ENCODE peak calls at places on chromosomes 4 and X, in ten cellular contexts. One of them, this sample, is unnamed.

GRCh38 chr4:89799071-89799470 is 37.9 kb downstream of the SNCA start:
- DNase-seq in fibroblast of lung: peak
- DNase-seq in kidney: no peak
- DNase-seq in uterus: no peak
- DNase-seq in psoas muscle: no peak
- DNase-seq in lower leg skin: no peak
- DNase-seq in OCI-LY7: no peak
- DNase-seq in AG09309: no peak
- DNase-seq in choroid plexus epithelial cell: no peak
- DNase-seq in suprapubic skin: no peak
- DNase-seq in this sample: no peak

GRCh38 chrX:98029861-98030260 is 1146.2 kb downstream of the RPA4 start:
- DNase-seq in OCI-LY7: no peak
- DNase-seq in choroid plexus epithelial cell: no peak
- DNase-seq in uterus: no peak
- DNase-seq in lower leg skin: no peak
- DNase-seq in AG09309: no peak
- DNase-seq in fibroblast of lung: no peak
- DNase-seq in suprapubic skin: peak
- DNase-seq in kidney: peak
- DNase-seq in psoas muscle: no peak
- DNase-seq in this sample: no peak

GRCh38 chrX:7108995-7109634 is 38.4 kb upstream of the STS start:
- DNase-seq in kidney: no peak
- DNase-seq in fibroblast of lung: peak
- DNase-seq in choroid plexus epithelial cell: no peak
- DNase-seq in psoas muscle: no peak
- DNase-seq in uterus: no peak
- DNase-seq in AG09309: no peak
- DNase-seq in OCI-LY7: peak
- DNase-seq in suprapubic skin: no peak
- DNase-seq in lower leg skin: no peak
- DNase-seq in this sample: no peak

GRCh38 chr4:7007142-7007907 is 35.8 kb upstream of the TADA2B start:
- DNase-seq in suprapubic skin: no peak
- DNase-seq in AG09309: no peak
- DNase-seq in choroid plexus epithelial cell: no peak
- DNase-seq in fibroblast of lung: no peak
- DNase-seq in psoas muscle: no peak
- DNase-seq in OCI-LY7: no peak
- DNase-seq in kidney: peak
- DNase-seq in lower leg skin: no peak
- DNase-seq in uterus: no peak
- DNase-seq in this sample: no peak

GRCh38 chr4:41381384-41381783 is 124.7 kb downstream of the UCHL1 start:
- DNase-seq in kidney: no peak
- DNase-seq in psoas muscle: no peak
- DNase-seq in fibroblast of lung: no peak
- DNase-seq in AG09309: no peak
- DNase-seq in uterus: no peak
- DNase-seq in lower leg skin: no peak
- DNase-seq in OCI-LY7: no peak
- DNase-seq in suprapubic skin: no peak
- DNase-seq in choroid plexus epithelial cell: no peak
- DNase-seq in this sample: no peak

GRCh38 chrX:13357925-13358324 is 38.1 kb upstream of the ATXN3L start:
- DNase-seq in psoas muscle: no peak
- DNase-seq in uterus: no peak
- DNase-seq in choroid plexus epithelial cell: peak
- DNase-seq in OCI-LY7: no peak
- DNase-seq in suprapubic skin: no peak
- DNase-seq in kidney: no peak
- DNase-seq in lower leg skin: peak
- DNase-seq in AG09309: no peak
- DNase-seq in fibroblast of lung: peak
- DNase-seq in this sample: no peak

GRCh38 chr4:1367230-1367935 is 20.4 kb downstream of the UVSSA start:
- DNase-seq in suprapubic skin: peak
- DNase-seq in OCI-LY7: no peak
- DNase-seq in uterus: no peak
- DNase-seq in lower leg skin: no peak
- DNase-seq in fibroblast of lung: no peak
- DNase-seq in choroid plexus epithelial cell: no peak
- DNase-seq in AG09309: no peak
- DNase-seq in psoas muscle: no peak
- DNase-seq in kidney: peak
- DNase-seq in this sample: peak

GRCh38 chrX:39152106-39152649 is 350.9 kb downstream of the MID1IP1 start:
- DNase-seq in lower leg skin: no peak
- DNase-seq in fibroblast of lung: no peak
- DNase-seq in uterus: no peak
- DNase-seq in choroid plexus epithelial cell: peak
- DNase-seq in AG09309: no peak
- DNase-seq in suprapubic skin: peak
- DNase-seq in psoas muscle: peak
- DNase-seq in kidney: no peak
- DNase-seq in OCI-LY7: peak
- DNase-seq in this sample: peak

GRCh38 chr4:75702919-75703411 is 21.4 kb upstream of the USO1 start:
- DNase-seq in uterus: no peak
- DNase-seq in choroid plexus epithelial cell: no peak
- DNase-seq in lower leg skin: no peak
- DNase-seq in OCI-LY7: no peak
- DNase-seq in suprapubic skin: no peak
- DNase-seq in psoas muscle: no peak
- DNase-seq in fibroblast of lung: no peak
- DNase-seq in kidney: no peak
- DNase-seq in AG09309: no peak
- DNase-seq in this sample: no peak

GRCh38 chr4:93670434-93670833 is 158.1 kb upstream of the ATOH1 start:
- DNase-seq in choroid plexus epithelial cell: no peak
- DNase-seq in kidney: no peak
- DNase-seq in uterus: no peak
- DNase-seq in AG09309: no peak
- DNase-seq in psoas muscle: no peak
- DNase-seq in suprapubic skin: no peak
- DNase-seq in lower leg skin: no peak
- DNase-seq in fibroblast of lung: no peak
- DNase-seq in OCI-LY7: no peak
- DNase-seq in this sample: no peak
- TF ChIP-seq CTCF in choroid plexus epithelial cell: no peak
- TF ChIP-seq CTCF in kidney: no peak
- TF ChIP-seq CTCF in uterus: no peak
- TF ChIP-seq CTCF in AG09309: no peak
- TF ChIP-seq CTCF in psoas muscle: no peak
- TF ChIP-seq CTCF in suprapubic skin: no peak
- TF ChIP-seq CTCF in lower leg skin: no peak
- TF ChIP-seq CTCF in fibroblast of lung: no peak
- TF ChIP-seq CTCF in OCI-LY7: no peak
- TF ChIP-seq CTCF in this sample: no peak

DNA sequence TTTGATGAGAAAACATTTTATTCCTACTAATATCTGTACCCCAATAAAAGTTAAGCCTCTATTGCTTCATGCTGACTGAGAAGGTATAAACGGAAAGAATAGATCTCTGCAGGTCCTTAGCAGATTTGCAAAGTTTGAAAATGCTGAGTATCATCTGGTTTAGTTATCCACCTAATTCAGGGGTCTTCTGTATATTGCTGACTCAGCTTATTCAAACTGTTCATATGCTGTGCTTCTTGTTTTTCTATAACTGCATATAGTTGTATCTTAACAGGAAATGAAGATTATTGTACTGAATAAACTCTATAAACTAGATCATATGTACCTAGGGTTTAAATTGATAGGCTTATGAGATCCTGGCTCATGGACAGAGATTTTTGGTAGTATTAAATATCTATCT is 23.7 kb downstream of the ZNF330 start:
- DNase-seq in fibroblast of lung: no peak
- DNase-seq in uterus: no peak
- DNase-seq in AG09309: no peak
- DNase-seq in lower leg skin: no peak
- DNase-seq in suprapubic skin: no peak
- DNase-seq in OCI-LY7: no peak
- DNase-seq in kidney: no peak
- DNase-seq in psoas muscle: no peak
- DNase-seq in choroid plexus epithelial cell: no peak
- DNase-seq in this sample: no peak
- TF ChIP-seq CTCF in fibroblast of lung: no peak
- TF ChIP-seq CTCF in uterus: no peak
- TF ChIP-seq CTCF in AG09309: no peak
- TF ChIP-seq CTCF in lower leg skin: no peak
- TF ChIP-seq CTCF in suprapubic skin: no peak
- TF ChIP-seq CTCF in OCI-LY7: no peak
- TF ChIP-seq CTCF in kidney: no peak
- TF ChIP-seq CTCF in psoas muscle: no peak
- TF ChIP-seq CTCF in choroid plexus epithelial cell: no peak
- TF ChIP-seq CTCF in this sample: no peak

GRCh38 chr4:105666693-105667092 is 41.8 kb downstream of the INTS12 start:
- DNase-seq in OCI-LY7: peak
- DNase-seq in kidney: no peak
- DNase-seq in AG09309: no peak
- DNase-seq in fibroblast of lung: peak
- DNase-seq in lower leg skin: no peak
- DNase-seq in psoas muscle: no peak
- DNase-seq in uterus: no peak
- DNase-seq in suprapubic skin: no peak
- DNase-seq in choroid plexus epithelial cell: peak
- DNase-seq in this sample: no peak
- TF ChIP-seq CTCF in OCI-LY7: peak
- TF ChIP-seq CTCF in kidney: peak
- TF ChIP-seq CTCF in AG09309: no peak
- TF ChIP-seq CTCF in fibroblast of lung: peak
- TF ChIP-seq CTCF in lower leg skin: no peak
- TF ChIP-seq CTCF in psoas muscle: peak
- TF ChIP-seq CTCF in uterus: peak
- TF ChIP-seq CTCF in suprapubic skin: no peak
- TF ChIP-seq CTCF in choroid plexus epithelial cell: peak
- TF ChIP-seq CTCF in this sample: peak

GRCh38 chrX:23937100-23937499 is 29.3 kb downstream of the CXorf58 start:
- DNase-seq in AG09309: no peak
- DNase-seq in suprapubic skin: no peak
- DNase-seq in kidney: no peak
- DNase-seq in OCI-LY7: no peak
- DNase-seq in psoas muscle: no peak
- DNase-seq in uterus: no peak
- DNase-seq in fibroblast of lung: no peak
- DNase-seq in choroid plexus epithelial cell: peak
- DNase-seq in lower leg skin: no peak
- DNase-seq in this sample: no peak
- TF ChIP-seq CTCF in AG09309: no peak
- TF ChIP-seq CTCF in suprapubic skin: no peak
- TF ChIP-seq CTCF in kidney: no peak
- TF ChIP-seq CTCF in OCI-LY7: no peak
- TF ChIP-seq CTCF in psoas muscle: no peak
- TF ChIP-seq CTCF in uterus: no peak
- TF ChIP-seq CTCF in fibroblast of lung: no peak
- TF ChIP-seq CTCF in choroid plexus epithelial cell: no peak
- TF ChIP-seq CTCF in lower leg skin: no peak
- TF ChIP-seq CTCF in this sample: no peak

GRCh38 chr4:5962416-5962815 is 55.8 kb downstream of the C4orf50 start:
- DNase-seq in kidney: no peak
- DNase-seq in psoas muscle: no peak
- DNase-seq in uterus: no peak
- DNase-seq in fibroblast of lung: no peak
- DNase-seq in suprapubic skin: peak
- DNase-seq in choroid plexus epithelial cell: no peak
- DNase-seq in OCI-LY7: no peak
- DNase-seq in AG09309: no peak
- DNase-seq in lower leg skin: no peak
- DNase-seq in this sample: no peak
- TF ChIP-seq CTCF in kidney: no peak
- TF ChIP-seq CTCF in psoas muscle: no peak
- TF ChIP-seq CTCF in uterus: no peak
- TF ChIP-seq CTCF in fibroblast of lung: no peak
- TF ChIP-seq CTCF in suprapubic skin: no peak
- TF ChIP-seq CTCF in choroid plexus epithelial cell: no peak
- TF ChIP-seq CTCF in OCI-LY7: no peak
- TF ChIP-seq CTCF in AG09309: no peak
- TF ChIP-seq CTCF in lower leg skin: no peak
- TF ChIP-seq CTCF in this sample: no peak

GRCh38 chr4:159258889-159259560 is 156.1 kb downstream of the RAPGEF2 start:
- DNase-seq in choroid plexus epithelial cell: no peak
- DNase-seq in kidney: no peak
- DNase-seq in suprapubic skin: no peak
- DNase-seq in fibroblast of lung: no peak
- DNase-seq in AG09309: no peak
- DNase-seq in uterus: no peak
- DNase-seq in lower leg skin: no peak
- DNase-seq in psoas muscle: no peak
- DNase-seq in OCI-LY7: no peak
- DNase-seq in this sample: no peak

GRCh38 chr4:159250751-159251325 is 148.0 kb downstream of the RAPGEF2 start:
- DNase-seq in lower leg skin: no peak
- DNase-seq in fibroblast of lung: no peak
- DNase-seq in OCI-LY7: no peak
- DNase-seq in choroid plexus epithelial cell: no peak
- DNase-seq in suprapubic skin: no peak
- DNase-seq in psoas muscle: no peak
- DNase-seq in AG09309: no peak
- DNase-seq in uterus: no peak
- DNase-seq in kidney: peak
- DNase-seq in this sample: no peak

GRCh38 chr4:159252491-159252890 is 149.6 kb downstream of the RAPGEF2 start:
- DNase-seq in AG09309: no peak
- DNase-seq in uterus: no peak
- DNase-seq in kidney: no peak
- DNase-seq in psoas muscle: no peak
- DNase-seq in lower leg skin: no peak
- DNase-seq in choroid plexus epithelial cell: peak
- DNase-seq in fibroblast of lung: no peak
- DNase-seq in suprapubic skin: no peak
- DNase-seq in OCI-LY7: no peak
- DNase-seq in this sample: no peak

GRCh38 chr4:159256037-159256436 is 153.2 kb downstream of the RAPGEF2 start:
- DNase-seq in kidney: no peak
- DNase-seq in fibroblast of lung: no peak
- DNase-seq in choroid plexus epithelial cell: no peak
- DNase-seq in AG09309: no peak
- DNase-seq in psoas muscle: no peak
- DNase-seq in suprapubic skin: no peak
- DNase-seq in lower leg skin: no peak
- DNase-seq in OCI-LY7: no peak
- DNase-seq in uterus: no peak
- DNase-seq in this sample: no peak
- TF ChIP-seq CTCF in kidney: no peak
- TF ChIP-seq CTCF in fibroblast of lung: no peak
- TF ChIP-seq CTCF in choroid plexus epithelial cell: peak
- TF ChIP-seq CTCF in AG09309: no peak
- TF ChIP-seq CTCF in psoas muscle: no peak
- TF ChIP-seq CTCF in suprapubic skin: no peak
- TF ChIP-seq CTCF in lower leg skin: no peak
- TF ChIP-seq CTCF in OCI-LY7: no peak
- TF ChIP-seq CTCF in uterus: no peak
- TF ChIP-seq CTCF in this sample: no peak